ENCODE peak calls at places on chromosomes 5 and 9, in four cellular contexts. Y, G, Q and F are unnamed samples.

GRCh38 chr5:151523335-151523734 is 67.8 kb downstream of the FAT2 start:
- DNase-seq in Y (peak), G (no peak), Q (peak), F (peak)

GRCh38 chr5:80884851-80885697 is 75.1 kb upstream of the RASGRF2 start:
- DNase-seq in Q (peak), Y (no peak), G (no peak), F (peak)

GRCh38 chr9:83424831-83425230 is 113.4 kb downstream of the FRMD3 start:
- DNase-seq in G (no peak), Y (no peak), Q (no peak), F (no peak)

GRCh38 chr5:168023190-168023589 is 268.3 kb upstream of the WWC1 start:
- DNase-seq in Y (no peak), Q (no peak), G (no peak), F (no peak)

GRCh38 chr5:41128291-41128690 is 57.1 kb upstream of the MROH2B start:
- DNase-seq in Y (no peak), G (no peak), Q (no peak), F (no peak)

GRCh38 chr5:79456449-79456848 is 57.5 kb downstream of the HOMER1 start:
- DNase-seq in Q (no peak), G (no peak), Y (no peak), F (no peak)

GRCh38 chr5:36502608-36503007 is 103.8 kb upstream of the SLC1A3 start:
- DNase-seq in Y (no peak), G (no peak), Q (no peak), F (peak)

GRCh38 chr9:22815246-22815645 is 368.6 kb downstream of the DMRTA1 start:
- DNase-seq in Q (no peak), G (no peak), Y (no peak), F (no peak)

GRCh38 chr9:126561582-126561981 is 52.1 kb upstream of the LMX1B start:
- DNase-seq in Y (no peak), Q (no peak), G (no peak), F (no peak)

GRCh38 chr5:168072665-168073064 is 218.8 kb upstream of the WWC1 start:
- DNase-seq in G (no peak), Y (no peak), Q (no peak), F (no peak)

GRCh38 chr5:146647656-146648199 is 131.7 kb upstream of the GPR151 start:
- DNase-seq in Q (no peak), Y (no peak), G (no peak), F (no peak)

GRCh38 chr5:171617787-171618690 is 167.6 kb upstream of the SMIM23 start:
- DNase-seq in G (no peak), Q (no peak), Y (no peak), F (no peak)

GRCh38 chr5:31048282-31048974 is 145.1 kb upstream of the CDH6 start:
- DNase-seq in Y (no peak), G (no peak), Q (no peak), F (no peak)

GRCh38 chr5:123512631-123513461 is 869 bp downstream of the CSNK1G3 start:
- DNase-seq in G (no peak), Q (peak), Y (peak), F (peak)

GRCh38 chr5:89106479-89106878 is 223.5 kb upstream of the MEF2C start:
- DNase-seq in Q (no peak), Y (no peak), G (no peak), F (no peak)

GRCh38 chr5:44935262-44935661 is 126.5 kb downstream of the MRPS30 start:
- DNase-seq in Y (peak), Q (no peak), G (no peak), F (no peak)

GRCh38 chr5:128782446-128782845 is 182.8 kb upstream of the SLC27A6 start:
- DNase-seq in Q (no peak), G (no peak), Y (no peak), F (peak)

GRCh38 chr5:141989720-141990119 is 20.8 kb downstream of the RNF14 start:
- DNase-seq in Y (no peak), Q (no peak), G (no peak), F (no peak)

GRCh38 chr5:5231576-5231975 is 91.4 kb downstream of the ADAMTS16 start:
- DNase-seq in G (no peak), Y (no peak), Q (no peak), F (no peak)

GRCh38 chr5:173499471-173500212 is 116.8 kb downstream of the BOD1 start:
- DNase-seq in G (no peak), Y (no peak), Q (no peak), F (no peak)

GRCh38 chr5:9898319-9898718 is 268.2 kb upstream of the TAS2R1 start:
- DNase-seq in G (no peak), Q (no peak), Y (peak), F (peak)

GRCh38 chr9:26243722-26244121 is 565.5 kb upstream of the TUSC1 start:
- DNase-seq in Q (no peak), Y (no peak), G (no peak), F (peak)

GRCh38 chr9:120947222-120947621 is 20.6 kb upstream of the TRAF1 start:
- DNase-seq in G (no peak), Q (no peak), Y (no peak), F (no peak)

GRCh38 chr9:6414291-6414690 is 1.3 kb downstream of the UHRF2 start:
- DNase-seq in G (no peak), Y (no peak), Q (no peak), F (peak)

GRCh38 chr9:126399789-126400188 is 73.2 kb downstream of the MVB12B start:
- DNase-seq in G (no peak), Y (no peak), Q (no peak), F (no peak)

GRCh38 chr5:139062910-139063663 is 135.1 kb downstream of the SIL1 start:
- DNase-seq in Q (no peak), Y (no peak), G (no peak), F (no peak)

GRCh38 chr5:172002310-172002709 is 4.1 kb downstream of the FBXW11 start:
- DNase-seq in Q (peak), Y (no peak), G (no peak), F (no peak)

GRCh38 chr5:143309661-143310431 is 93.6 kb downstream of the NR3C1 start:
- DNase-seq in Q (no peak), Y (no peak), G (no peak), F (peak)

DNA sequence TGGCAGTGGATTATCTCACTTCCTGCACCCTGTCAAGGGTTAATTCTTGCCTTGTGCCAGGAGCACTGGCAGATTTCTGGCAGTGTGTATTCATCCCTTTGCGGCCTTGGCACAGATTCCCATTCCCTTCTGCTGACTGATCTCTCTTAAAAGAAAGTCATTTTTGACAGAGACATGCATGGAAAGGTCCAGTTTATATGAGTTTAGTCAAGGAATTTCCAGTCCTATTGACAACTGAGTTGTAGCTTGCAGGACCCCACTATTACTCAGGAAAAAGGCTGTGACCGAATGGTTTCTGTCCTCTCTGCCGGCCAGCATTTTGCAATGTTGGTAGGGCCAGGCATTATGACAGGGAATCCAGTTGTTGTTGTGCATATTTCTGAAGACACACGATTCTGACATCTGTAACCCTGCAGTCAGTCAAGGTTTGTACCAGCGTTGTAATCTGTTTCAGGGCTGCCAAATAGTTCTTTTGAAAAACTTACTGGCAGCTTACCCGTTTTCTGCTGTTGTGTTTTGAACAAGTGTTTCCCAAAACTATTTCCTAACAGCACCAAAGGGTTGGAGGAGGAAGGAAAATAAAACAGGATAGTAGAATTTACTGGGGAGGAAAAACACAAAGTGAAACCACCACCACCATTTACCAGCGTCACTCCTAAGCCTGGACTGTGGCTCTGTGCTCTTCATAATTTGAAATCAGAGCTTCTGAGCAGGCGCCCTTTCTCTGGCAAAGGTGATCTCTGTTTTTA is 243.4 kb upstream of the KLF4 start:
- DNase-seq in Q (no peak), G (no peak), Y (no peak), F (peak)
- TF ChIP-seq CHD1 in Q (no peak), G (no peak), Y (no peak), F (no peak)

DNA sequence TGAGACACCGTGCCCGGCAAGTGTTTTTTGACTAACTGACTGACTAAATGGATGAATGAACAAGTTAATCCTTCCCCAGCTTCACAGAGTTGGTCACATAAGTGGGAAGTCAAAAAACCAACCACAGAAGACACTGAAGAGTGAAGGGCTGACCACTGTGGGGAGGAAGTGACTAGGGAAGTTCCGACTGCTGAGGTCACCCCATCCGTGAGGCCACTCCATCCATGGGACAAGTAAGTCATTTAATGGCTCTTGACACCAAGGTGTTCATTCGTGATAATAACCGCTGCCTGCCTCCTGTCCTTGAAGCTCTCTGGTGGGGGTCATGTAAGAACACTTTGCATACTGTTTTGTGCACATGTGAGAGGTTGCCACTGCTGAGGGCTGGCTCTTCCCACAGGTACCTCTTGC is 22.2 kb upstream of the CXCL14 start:
- DNase-seq in G (no peak), Y (peak), Q (peak), F (no peak)
- TF ChIP-seq RAD21 in G (no peak), Y (no peak), Q (peak), F (no peak)

GRCh38 chr9:128101690-128102089 is 25.8 kb downstream of the PTGES2 start:
- DNase-seq in G (no peak), Y (no peak), Q (no peak), F (no peak)

GRCh38 chr9:128099932-128100491 is 27.5 kb downstream of the PTGES2 start:
- DNase-seq in G (no peak), Q (no peak), Y (no peak), F (no peak)

GRCh38 chr9:128102196-128102595 is 25.3 kb downstream of the PTGES2 start:
- DNase-seq in Y (no peak), G (no peak), Q (no peak), F (no peak)

GRCh38 chr9:128100581-128100980 is 26.9 kb downstream of the PTGES2 start:
- DNase-seq in Q (no peak), G (no peak), Y (no peak), F (no peak)

GRCh38 chr9:128101231-128101641 is 26.3 kb downstream of the PTGES2 start:
- DNase-seq in G (no peak), Q (no peak), Y (no peak), F (no peak)
- H3K9ac ChIP-seq in G (no peak), Q (no peak), Y (no peak), F (no peak)

GRCh38 chr9:2155966-2156365 is 140.8 kb downstream of the SMARCA2 start:
- DNase-seq in Y (no peak), Q (no peak), G (no peak), F (no peak)

GRCh38 chr9:2158111-2158610 is 143.0 kb downstream of the SMARCA2 start:
- DNase-seq in Q (no peak), G (peak), Y (no peak), F (peak)

GRCh38 chr9:2159521-2160417 is 144.6 kb downstream of the SMARCA2 start:
- DNase-seq in Q (no peak), G (no peak), Y (no peak), F (peak)

GRCh38 chr9:2157277-2158105 is 142.3 kb downstream of the SMARCA2 start:
- DNase-seq in G (no peak), Q (no peak), Y (no peak), F (peak)

DNA sequence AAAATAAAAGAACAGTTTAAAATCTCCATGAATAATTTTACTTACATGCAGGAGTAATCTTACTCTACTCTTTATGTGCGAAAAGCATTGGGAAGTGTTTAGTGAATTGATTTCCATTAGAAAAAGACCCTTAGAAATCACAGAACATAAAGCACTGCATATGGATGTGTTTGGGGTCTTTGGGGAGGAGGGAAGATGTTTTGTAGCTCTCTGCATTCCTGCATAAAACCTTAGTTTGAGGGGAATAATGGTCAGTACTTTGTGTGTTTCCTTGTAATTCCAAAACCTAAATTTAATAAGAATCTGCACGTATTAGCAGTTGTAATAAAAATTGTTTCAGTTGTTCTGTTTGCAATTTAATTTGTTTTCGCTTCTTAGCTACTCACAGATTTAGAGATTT is 143.6 kb downstream of the SMARCA2 start:
- DNase-seq in Q (no peak), G (no peak), Y (no peak), F (no peak)
- TF ChIP-seq CHD1 in Q (no peak), G (no peak), Y (no peak), F (no peak)

GRCh38 chr9:134936021-134936761 is 18.5 kb upstream of the FCN1 start:
- DNase-seq in Y (no peak), Q (peak), G (no peak), F (no peak)
- TF ChIP-seq RAD21 in Y (no peak), Q (no peak), G (no peak), F (no peak)

DNA sequence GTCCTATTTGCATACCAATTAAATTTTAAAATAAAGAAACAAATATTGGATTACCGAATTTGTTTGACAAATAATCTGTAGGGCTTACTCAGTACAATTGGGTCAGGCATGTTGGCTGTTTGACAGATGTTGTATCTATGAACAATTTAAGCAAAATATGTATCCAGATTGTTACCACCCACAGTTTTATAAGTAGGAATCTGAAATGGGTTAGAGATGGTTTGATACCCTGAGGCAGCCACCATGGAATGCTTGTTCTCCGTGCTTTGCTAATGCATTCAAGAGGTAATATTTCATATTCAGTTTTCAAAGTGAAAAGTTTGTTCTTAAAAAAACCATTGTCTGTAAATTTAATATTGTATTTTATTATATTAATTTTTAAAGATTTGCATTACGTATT is 285.1 kb upstream of the ARRDC3 start:
- DNase-seq in G (no peak), Q (no peak), Y (no peak), F (no peak)
- H3K9ac ChIP-seq in G (no peak), Q (no peak), Y (no peak), F (no peak)

DNA sequence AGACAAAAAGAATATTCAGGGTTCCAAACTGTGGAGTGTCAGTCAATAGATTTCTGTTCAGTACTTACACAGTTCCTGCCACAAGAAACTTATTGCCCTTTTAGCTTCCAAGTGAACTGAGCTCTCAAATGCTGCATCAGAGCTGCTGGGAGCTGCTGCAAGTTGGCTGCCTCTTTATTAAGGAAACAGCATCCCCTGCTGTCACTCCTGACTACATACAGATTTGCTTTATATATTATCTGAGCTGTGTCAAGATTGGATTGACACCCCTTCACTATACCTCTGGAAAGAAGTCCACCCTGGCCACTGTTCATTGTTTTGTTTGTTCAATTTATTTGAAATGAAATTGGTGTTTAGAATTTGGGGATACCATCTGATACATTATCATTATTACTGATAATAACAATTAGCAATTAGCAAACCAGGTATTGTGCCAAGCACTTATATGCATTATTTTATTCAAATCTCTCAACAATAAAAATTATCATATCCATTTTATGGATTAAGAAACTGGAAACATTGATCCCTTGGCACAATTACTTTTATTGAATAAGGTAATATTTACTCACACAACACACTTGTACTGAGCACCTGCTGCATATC is 16.4 kb upstream of the C5orf58 start:
- DNase-seq in Q (peak), Y (no peak), G (no peak), F (peak)
- TF ChIP-seq CHD1 in Q (no peak), Y (no peak), G (no peak), F (no peak)

GRCh38 chr9:133945977-133946753 is 46.0 kb downstream of the VAV2 start:
- DNase-seq in G (no peak), Q (no peak), Y (no peak), F (no peak)
- TF ChIP-seq RAD21 in G (no peak), Q (no peak), Y (no peak), F (no peak)